ENCODE peak calls at places on chromosomes 4 and X, in six cellular contexts. One of them, this sample, is unnamed. For H3K79me2 and H3K27me3, the result is how much of the 10 kb centered on the place peaks cover.

GRCh38 chr4:78296261-78296660 is 239.1 kb downstream of the FRAS1 start:
- DNase-seq in GM23338: peak
- DNase-seq in GM23248: no peak
- DNase-seq in PC-3: no peak
- DNase-seq in astrocyte: no peak
- DNase-seq in endothelial cell of umbilical vein: no peak
- DNase-seq in this sample: no peak

GRCh38 chr4:169005453-169006099 is 4.5 kb downstream of the CBR4 start:
- DNase-seq in GM23338: no peak
- DNase-seq in GM23248: peak
- DNase-seq in PC-3: no peak
- DNase-seq in astrocyte: no peak
- DNase-seq in endothelial cell of umbilical vein: no peak
- DNase-seq in this sample: peak

GRCh38 chr4:139665690-139666529 is at the start of gene MGST2:
- DNase-seq in GM23338: peak
- DNase-seq in GM23248: peak
- DNase-seq in PC-3: peak
- DNase-seq in astrocyte: peak
- DNase-seq in endothelial cell of umbilical vein: peak
- DNase-seq in this sample: peak

GRCh38 chr4:22573198-22573597 is 57.3 kb upstream of the ADGRA3 start:
- DNase-seq in GM23338: no peak
- DNase-seq in GM23248: no peak
- DNase-seq in PC-3: no peak
- DNase-seq in astrocyte: no peak
- DNase-seq in endothelial cell of umbilical vein: no peak
- DNase-seq in this sample: peak

GRCh38 chrX:154029439-154029838 is 9.7 kb upstream of the IRAK1 start:
- DNase-seq in GM23338: no peak
- DNase-seq in GM23248: no peak
- DNase-seq in PC-3: no peak
- DNase-seq in astrocyte: no peak
- DNase-seq in endothelial cell of umbilical vein: no peak
- DNase-seq in this sample: no peak

GRCh38 chrX:153648358-153649177 is 1.6 kb downstream of the DUSP9 start:
- DNase-seq in GM23338: no peak
- DNase-seq in GM23248: no peak
- DNase-seq in PC-3: no peak
- DNase-seq in astrocyte: no peak
- DNase-seq in endothelial cell of umbilical vein: no peak
- DNase-seq in this sample: no peak

GRCh38 chr4:54093609-54094240 is 6.2 kb upstream of the GSX2 start:
- DNase-seq in GM23338: peak
- DNase-seq in GM23248: no peak
- DNase-seq in PC-3: no peak
- DNase-seq in astrocyte: no peak
- DNase-seq in endothelial cell of umbilical vein: no peak
- DNase-seq in this sample: no peak

GRCh38 chr4:37601527-37601926 is 84.6 kb downstream of the RELL1 start:
- DNase-seq in GM23338: no peak
- DNase-seq in GM23248: peak
- DNase-seq in PC-3: peak
- DNase-seq in astrocyte: peak
- DNase-seq in endothelial cell of umbilical vein: peak
- DNase-seq in this sample: peak

GRCh38 chr4:150570862-150571261 is 11.1 kb upstream of the MAB21L2 start:
- DNase-seq in GM23338: no peak
- DNase-seq in GM23248: no peak
- DNase-seq in PC-3: no peak
- DNase-seq in astrocyte: no peak
- DNase-seq in endothelial cell of umbilical vein: no peak
- DNase-seq in this sample: no peak

GRCh38 chr4:89539797-89540711 is 232.5 kb upstream of the GPRIN3 start:
- DNase-seq in GM23338: no peak
- DNase-seq in GM23248: peak
- DNase-seq in PC-3: no peak
- DNase-seq in astrocyte: no peak
- DNase-seq in endothelial cell of umbilical vein: peak
- DNase-seq in this sample: peak

GRCh38 chrX:29948653-29949052 is 266.7 kb upstream of the MAGEB2 start:
- DNase-seq in GM23338: no peak
- DNase-seq in GM23248: no peak
- DNase-seq in PC-3: peak
- DNase-seq in astrocyte: peak
- DNase-seq in endothelial cell of umbilical vein: peak
- DNase-seq in this sample: peak

GRCh38 chr4:41209901-41210300 is 4.4 kb downstream of the APBB2 start:
- DNase-seq in GM23338: no peak
- DNase-seq in GM23248: no peak
- DNase-seq in PC-3: no peak
- DNase-seq in astrocyte: no peak
- DNase-seq in endothelial cell of umbilical vein: no peak
- DNase-seq in this sample: no peak
- H3K79me2 ChIP-seq in GM23338: half or more
- H3K79me2 ChIP-seq in GM23248: half or more
- H3K79me2 ChIP-seq in PC-3: half or more
- H3K79me2 ChIP-seq in astrocyte: half or more
- H3K79me2 ChIP-seq in endothelial cell of umbilical vein: half or more
- H3K79me2 ChIP-seq in this sample: half or more

DNA sequence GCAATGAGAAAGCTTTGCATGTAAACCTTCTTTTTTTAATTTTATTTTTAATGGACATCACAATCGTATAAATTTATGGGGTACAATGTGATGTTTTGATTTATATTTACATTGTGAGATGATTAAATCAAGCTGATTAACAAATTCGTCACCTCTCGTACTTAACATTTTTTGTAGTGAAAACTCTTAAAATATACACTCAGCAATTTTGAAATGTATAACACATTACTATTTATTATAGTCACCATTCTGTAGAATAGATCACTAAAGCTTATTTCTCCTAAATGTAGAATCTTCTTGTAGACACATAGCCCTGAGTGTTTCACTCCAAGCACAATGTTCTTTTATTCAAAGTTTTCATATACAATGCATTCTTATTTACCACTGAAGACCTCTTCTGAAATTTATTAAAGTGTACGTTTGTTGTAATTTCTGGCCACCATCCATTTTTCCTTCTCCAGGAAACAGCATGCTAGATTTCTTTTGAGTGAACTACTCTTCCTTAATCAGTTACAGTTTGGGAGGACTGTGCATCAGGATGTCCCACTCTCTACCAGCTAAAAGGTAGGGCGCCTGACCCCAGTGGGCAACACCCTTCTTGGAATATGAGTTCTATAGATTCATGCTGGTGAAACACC is 4.4 kb upstream of the RBBP7 start:
- DNase-seq in GM23338: no peak
- DNase-seq in GM23248: no peak
- DNase-seq in PC-3: no peak
- DNase-seq in astrocyte: no peak
- DNase-seq in endothelial cell of umbilical vein: no peak
- DNase-seq in this sample: no peak
- H3K27me3 ChIP-seq in GM23338: under half
- H3K27me3 ChIP-seq in GM23248: under half
- H3K27me3 ChIP-seq in PC-3: under half
- H3K27me3 ChIP-seq in astrocyte: under half
- H3K27me3 ChIP-seq in endothelial cell of umbilical vein: under half
- H3K27me3 ChIP-seq in this sample: under half

DNA sequence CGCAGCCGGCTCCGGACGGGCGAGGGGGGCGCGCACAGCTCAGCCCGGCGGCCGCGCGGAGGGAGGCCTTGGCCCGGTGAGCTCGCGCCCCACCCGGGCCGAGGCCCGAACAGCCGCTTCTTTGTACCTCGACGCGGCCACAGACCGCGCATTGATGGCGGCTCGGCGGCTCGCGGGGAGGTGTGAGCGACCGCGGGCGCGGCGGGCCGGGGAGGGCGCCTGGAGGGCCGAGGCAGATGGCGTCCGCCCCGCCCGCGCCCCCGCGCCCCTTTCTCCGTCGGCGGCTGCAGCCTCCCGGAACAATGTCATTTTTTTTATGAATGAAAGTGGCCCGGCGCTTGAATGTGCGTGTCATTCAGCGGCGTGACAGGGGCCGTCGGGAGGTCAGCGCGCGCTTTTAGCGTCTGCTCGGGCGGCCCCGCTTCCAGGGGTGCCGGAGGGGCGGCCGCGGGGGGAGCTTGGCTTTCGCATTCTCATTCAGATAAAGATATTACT is 1.8 kb downstream of the FGFR3 start:
- DNase-seq in GM23338: no peak
- DNase-seq in GM23248: no peak
- DNase-seq in PC-3: no peak
- DNase-seq in astrocyte: no peak
- DNase-seq in endothelial cell of umbilical vein: no peak
- DNase-seq in this sample: no peak
- TF ChIP-seq EZH2 in GM23338: no peak
- TF ChIP-seq EZH2 in GM23248: peak
- TF ChIP-seq EZH2 in PC-3: no peak
- TF ChIP-seq EZH2 in astrocyte: peak
- TF ChIP-seq EZH2 in endothelial cell of umbilical vein: peak
- TF ChIP-seq EZH2 in this sample: no peak

GRCh38 chr4:113565702-113566012 is 195.9 kb downstream of the CAMK2D start:
- DNase-seq in GM23338: no peak
- DNase-seq in GM23248: no peak
- DNase-seq in PC-3: no peak
- DNase-seq in astrocyte: no peak
- DNase-seq in endothelial cell of umbilical vein: no peak
- DNase-seq in this sample: no peak

GRCh38 chr4:113563691-113564378 is 197.7 kb downstream of the CAMK2D start:
- DNase-seq in GM23338: no peak
- DNase-seq in GM23248: no peak
- DNase-seq in PC-3: no peak
- DNase-seq in astrocyte: no peak
- DNase-seq in endothelial cell of umbilical vein: no peak
- DNase-seq in this sample: no peak

GRCh38 chr4:113561758-113562157 is 199.8 kb downstream of the CAMK2D start:
- DNase-seq in GM23338: no peak
- DNase-seq in GM23248: no peak
- DNase-seq in PC-3: no peak
- DNase-seq in astrocyte: no peak
- DNase-seq in endothelial cell of umbilical vein: no peak
- DNase-seq in this sample: no peak

GRCh38 chr4:113566015-113566795 is 195.3 kb downstream of the CAMK2D start:
- DNase-seq in GM23338: no peak
- DNase-seq in GM23248: no peak
- DNase-seq in PC-3: no peak
- DNase-seq in astrocyte: no peak
- DNase-seq in endothelial cell of umbilical vein: no peak
- DNase-seq in this sample: no peak

GRCh38 chr4:113564493-113564892 is 197.0 kb downstream of the CAMK2D start:
- DNase-seq in GM23338: no peak
- DNase-seq in GM23248: no peak
- DNase-seq in PC-3: no peak
- DNase-seq in astrocyte: no peak
- DNase-seq in endothelial cell of umbilical vein: no peak
- DNase-seq in this sample: no peak
- H3K79me2 ChIP-seq in GM23338: under half
- H3K79me2 ChIP-seq in GM23248: half or more
- H3K79me2 ChIP-seq in PC-3: under half
- H3K79me2 ChIP-seq in astrocyte: under half
- H3K79me2 ChIP-seq in endothelial cell of umbilical vein: under half
- H3K79me2 ChIP-seq in this sample: under half

GRCh38 chr4:84490663-84491062 is 8.4 kb downstream of the NKX6-1 start:
- DNase-seq in GM23338: no peak
- DNase-seq in GM23248: no peak
- DNase-seq in PC-3: no peak
- DNase-seq in astrocyte: no peak
- DNase-seq in endothelial cell of umbilical vein: no peak
- DNase-seq in this sample: no peak

GRCh38 chr4:84492290-84492689 is 6.8 kb downstream of the NKX6-1 start:
- DNase-seq in GM23338: peak
- DNase-seq in GM23248: no peak
- DNase-seq in PC-3: no peak
- DNase-seq in astrocyte: no peak
- DNase-seq in endothelial cell of umbilical vein: no peak
- DNase-seq in this sample: no peak

GRCh38 chr4:84493092-84493850 is 5.8 kb downstream of the NKX6-1 start:
- DNase-seq in GM23338: peak
- DNase-seq in GM23248: peak
- DNase-seq in PC-3: no peak
- DNase-seq in astrocyte: peak
- DNase-seq in endothelial cell of umbilical vein: no peak
- DNase-seq in this sample: peak

GRCh38 chr4:84492737-84493091 is 6.4 kb downstream of the NKX6-1 start:
- DNase-seq in GM23338: peak
- DNase-seq in GM23248: no peak
- DNase-seq in PC-3: no peak
- DNase-seq in astrocyte: no peak
- DNase-seq in endothelial cell of umbilical vein: no peak
- DNase-seq in this sample: no peak

GRCh38 chr4:84491420-84491819 is 7.7 kb downstream of the NKX6-1 start:
- DNase-seq in GM23338: peak
- DNase-seq in GM23248: no peak
- DNase-seq in PC-3: no peak
- DNase-seq in astrocyte: no peak
- DNase-seq in endothelial cell of umbilical vein: no peak
- DNase-seq in this sample: no peak
- H3K27me3 ChIP-seq in GM23338: half or more
- H3K27me3 ChIP-seq in GM23248: half or more
- H3K27me3 ChIP-seq in PC-3: under half
- H3K27me3 ChIP-seq in astrocyte: half or more
- H3K27me3 ChIP-seq in endothelial cell of umbilical vein: half or more
- H3K27me3 ChIP-seq in this sample: under half